ENCODE peak calls at places on chromosomes 13 and 19, in nine cellular contexts. Y is Peyer's patch, C is upper lobe of left lung, H is tibial nerve, K is H54, J is uterus, P is IMR-90, I is HCT116, L is A549. B is an unnamed sample.

GRCh38 chr19:23925285-23925684 is 10.6 kb downstream of the ZNF726 start:
- DNase-seq in H (no peak), K (no peak), Y (no peak), L (no peak), P (no peak), I (no peak), J (no peak), C (no peak), B (no peak)

GRCh38 chr13:91567485-91568207 is 169.2 kb downstream of the GPC5 start:
- DNase-seq in H (peak), K (no peak), J (no peak), C (no peak), I (no peak), Y (no peak), P (no peak), L (no peak), B (no peak)

GRCh38 chr13:24313449-24313848 is 4.1 kb downstream of the C1QTNF9 start:
- DNase-seq in P (peak), H (no peak), C (no peak), L (peak), J (no peak), I (no peak), Y (no peak), K (no peak), B (no peak)

GRCh38 chr19:52138614-52139290 is 986 bp downstream of the ZNF616 start:
- DNase-seq in H (peak), L (no peak), P (peak), I (no peak), J (peak), Y (peak), C (peak), K (no peak), B (no peak)

GRCh38 chr13:44352202-44352601 is 21.4 kb upstream of the SERP2 start:
- DNase-seq in P (no peak), Y (no peak), I (no peak), L (no peak), C (no peak), H (no peak), K (no peak), J (no peak), B (no peak)

GRCh38 chr19:48308695-48309586 is 16.4 kb upstream of the EMP3 start:
- DNase-seq in H (no peak), L (peak), Y (no peak), C (no peak), K (no peak), P (no peak), I (no peak), J (no peak), B (no peak)

GRCh38 chr19:18317998-18318800 is 4.7 kb downstream of the LSM4 start:
- DNase-seq in Y (peak), J (no peak), K (no peak), C (peak), I (no peak), H (no peak), L (no peak), P (no peak), B (no peak)

GRCh38 chr13:47499358-47500150 is 501.5 kb downstream of the SUCLA2 start:
- DNase-seq in H (no peak), P (peak), K (peak), I (no peak), L (no peak), J (no peak), C (no peak), Y (no peak), B (no peak)

GRCh38 chr19:46788101-46788967 is at the start of gene SLC1A5:
- DNase-seq in L (peak), I (peak), H (peak), C (peak), P (peak), J (peak), K (peak), Y (peak), B (peak)

GRCh38 chr13:44350775-44351504 is 22.7 kb upstream of the SERP2 start:
- DNase-seq in Y (no peak), L (no peak), I (no peak), K (no peak), J (no peak), P (no peak), C (no peak), H (no peak), B (no peak)

GRCh38 chr19:18868380-18869230 is 27.4 kb downstream of the CERS1 start:
- DNase-seq in Y (no peak), H (no peak), L (no peak), P (no peak), K (no peak), I (no peak), J (no peak), C (no peak), B (no peak)

DNA sequence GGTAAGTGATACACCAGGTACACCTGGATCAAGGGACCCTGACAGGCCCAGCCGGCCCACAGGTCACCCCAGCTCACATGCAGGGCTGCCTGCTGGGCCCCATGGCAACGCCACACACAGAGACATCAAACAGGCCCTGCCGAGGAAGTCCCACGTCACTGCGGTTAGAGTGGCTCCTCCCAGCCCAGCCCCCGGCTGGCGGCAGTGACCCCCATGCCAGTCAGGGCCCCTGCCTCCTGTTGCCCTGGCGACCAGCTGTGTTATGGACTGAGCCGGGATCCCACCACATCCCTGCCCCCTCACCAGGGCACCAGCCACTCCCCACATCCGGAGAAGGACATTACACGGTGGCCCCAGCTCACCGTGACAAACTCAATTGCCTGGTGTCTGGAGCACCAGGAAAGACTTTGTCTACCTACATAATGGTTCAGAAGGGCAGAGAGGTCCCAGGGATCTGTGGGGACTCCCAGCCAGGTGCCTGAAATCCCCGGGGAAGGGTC is 30.4 kb upstream of the NANOS3 start:
- DNase-seq in J (peak), Y (peak), I (peak), H (peak), L (peak), K (peak), P (peak), C (peak), B (peak)
- TF ChIP-seq POLR2A in J (peak), Y (no peak), I (no peak), H (no peak), L (peak), K (peak), P (no peak), C (no peak), B (no peak)

GRCh38 chr19:49472936-49473335 is 1.1 kb upstream of the FLT3LG start:
- DNase-seq in H (no peak), Y (peak), L (no peak), P (no peak), I (no peak), J (no peak), K (no peak), C (no peak), B (no peak)

GRCh38 chr19:49475995-49476880 is 2.2 kb downstream of the FLT3LG start:
- DNase-seq in L (peak), K (no peak), P (no peak), I (no peak), C (no peak), H (no peak), Y (peak), J (no peak), B (peak)

GRCh38 chr19:49474545-49474930 is 523 bp downstream of the FLT3LG start:
- DNase-seq in K (no peak), H (no peak), P (no peak), Y (no peak), I (no peak), J (no peak), L (no peak), C (no peak), B (no peak)

GRCh38 chr19:49475191-49475932 is 1.3 kb downstream of the FLT3LG start:
- DNase-seq in C (no peak), P (no peak), I (no peak), J (no peak), Y (no peak), K (no peak), L (no peak), H (no peak), B (no peak)

GRCh38 chr19:49473868-49474544 is at the start of gene FLT3LG:
- DNase-seq in J (peak), L (peak), K (peak), Y (peak), H (peak), P (peak), C (peak), I (no peak), B (peak)
- TF ChIP-seq POLR2A in J (no peak), L (no peak), K (peak), Y (no peak), H (no peak), P (no peak), C (no peak), I (peak), B (no peak)

DNA sequence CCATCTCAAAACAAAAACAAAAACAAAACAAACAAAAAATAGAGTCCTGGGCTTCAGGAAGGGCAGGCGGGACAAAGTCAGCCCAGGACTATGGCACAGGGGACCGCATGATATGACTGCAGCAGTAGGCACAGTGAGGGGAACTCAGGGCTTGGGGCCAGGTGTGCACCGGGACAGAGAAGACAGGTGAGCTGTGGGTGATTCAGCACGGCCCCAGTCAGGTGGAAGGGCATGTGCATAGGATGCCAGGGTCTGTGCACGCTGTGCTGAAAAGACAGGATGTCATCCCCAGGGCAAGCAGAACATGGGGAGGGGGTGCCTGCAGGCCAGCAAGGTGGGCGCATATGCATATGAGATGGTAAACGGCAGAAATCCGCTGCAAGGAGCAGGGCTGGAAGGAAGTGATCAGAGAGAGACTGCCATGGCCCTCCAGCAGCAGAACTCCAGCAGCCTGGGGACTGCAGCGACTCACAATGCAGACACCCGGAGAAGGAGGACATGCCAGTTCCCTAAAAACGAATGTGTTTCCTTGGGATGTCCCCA is 15.0 kb downstream of the EPS15L1 start:
- DNase-seq in H (no peak), L (no peak), I (no peak), C (no peak), K (no peak), J (no peak), P (no peak), Y (no peak), B (no peak)
- TF ChIP-seq POLR2A in H (no peak), L (no peak), I (no peak), C (no peak), K (no peak), J (no peak), P (no peak), Y (no peak), B (no peak)

DNA sequence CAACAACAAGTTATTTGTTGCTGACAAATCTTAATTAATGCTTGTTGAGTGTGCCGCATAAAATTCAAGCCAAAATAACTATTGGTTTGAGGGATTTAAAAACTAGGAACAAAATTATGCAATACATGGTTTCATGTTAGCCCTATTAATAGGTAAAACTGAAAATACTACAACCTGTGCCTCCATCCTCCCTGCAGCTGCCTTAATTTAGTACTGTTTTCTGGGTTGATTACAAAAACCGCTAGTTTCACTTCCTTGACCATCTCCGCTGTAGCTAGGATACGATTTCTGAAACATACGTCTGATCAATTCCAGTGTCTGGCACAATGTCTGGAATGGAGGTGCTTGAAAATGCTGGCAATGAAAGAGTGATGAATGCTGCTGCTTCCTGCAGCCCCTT is 273.5 kb downstream of the SHISA2 start:
- DNase-seq in K (no peak), P (no peak), C (no peak), H (no peak), J (no peak), L (no peak), I (no peak), Y (no peak), B (no peak)
- TF ChIP-seq POLR2A in K (no peak), P (no peak), C (no peak), H (no peak), J (no peak), L (no peak), I (no peak), Y (no peak), B (no peak)

B was measured in sigmoid colon.